ENCODE peak calls at places on chromosomes 7 and 10, in five cellular contexts. N, H, C, Y and O are unnamed samples.

GRCh38 chr7:135562720-135563119 is 5.0 kb downstream of the NUP205 start:
- DNase-seq in Y (no peak), N (no peak), C (no peak), H (no peak), O (no peak)

GRCh38 chr7:102055181-102055976 is 231.3 kb upstream of the SH2B2 start:
- DNase-seq in N (no peak), H (no peak), Y (no peak), C (no peak), O (no peak)

GRCh38 chr10:35606423-35606822 is 1.3 kb downstream of the GJD4 start:
- DNase-seq in Y (no peak), N (no peak), H (peak), C (no peak), O (no peak)

GRCh38 chr10:33331020-33331557 is 3.4 kb downstream of the NRP1 start:
- DNase-seq in C (no peak), Y (no peak), H (no peak), N (no peak), O (no peak)

GRCh38 chr10:24952146-24952700 is at the start of gene PRTFDC1:
- DNase-seq in H (no peak), C (peak), N (no peak), Y (peak), O (no peak)

GRCh38 chr10:110344622-110345021 is 39.9 kb upstream of the SMNDC1 start:
- DNase-seq in N (no peak), Y (no peak), C (no peak), H (peak), O (no peak)

GRCh38 chr10:128036746-128037542 is 89.3 kb downstream of the MKI67 start:
- DNase-seq in H (peak), C (peak), Y (no peak), N (no peak), O (no peak)

GRCh38 chr7:26090927-26091519 is 61.0 kb upstream of the NFE2L3 start:
- DNase-seq in C (peak), H (peak), Y (no peak), N (peak), O (peak)

GRCh38 chr7:2792856-2793487 is 51.1 kb downstream of the GNA12 start:
- DNase-seq in N (no peak), C (no peak), H (no peak), Y (no peak), O (no peak)

GRCh38 chr10:121539757-121540156 is 58.5 kb downstream of the FGFR2 start:
- DNase-seq in N (no peak), C (no peak), Y (no peak), H (no peak), O (no peak)

GRCh38 chr10:88991161-88991899 is 732 bp downstream of the FAS start:
- DNase-seq in C (peak), N (no peak), Y (peak), H (peak), O (peak)

GRCh38 chr10:88995156-88995876 is 4.7 kb downstream of the FAS start:
- DNase-seq in H (no peak), Y (no peak), N (no peak), C (no peak), O (no peak)

GRCh38 chr10:88991900-88992237 is 1.3 kb downstream of the FAS start:
- DNase-seq in N (no peak), H (no peak), Y (no peak), C (no peak), O (peak)

GRCh38 chr10:88992945-88993537 is 2.4 kb downstream of the FAS start:
- DNase-seq in H (peak), N (no peak), Y (no peak), C (no peak), O (no peak)

GRCh38 chr10:88994034-88994433 is 3.4 kb downstream of the FAS start:
- DNase-seq in Y (no peak), H (peak), N (peak), C (no peak), O (no peak)
- H3K4me3 ChIP-seq in Y (no peak), H (peak), N (peak), C (no peak), O (peak)

GRCh38 chr7:141511370-141512335 is 39.6 kb upstream of the AGK start:
- DNase-seq in Y (peak), C (no peak), H (no peak), N (no peak), O (no peak)
- H3K4me3 ChIP-seq in Y (peak), C (no peak), H (no peak), N (no peak), O (no peak)

GRCh38 chr7:99102361-99102760 is 41.5 kb downstream of the SMURF1 start:
- DNase-seq in N (no peak), Y (no peak), H (no peak), C (no peak), O (no peak)
- H3K4me3 ChIP-seq in N (no peak), Y (no peak), H (no peak), C (no peak), O (no peak)

DNA sequence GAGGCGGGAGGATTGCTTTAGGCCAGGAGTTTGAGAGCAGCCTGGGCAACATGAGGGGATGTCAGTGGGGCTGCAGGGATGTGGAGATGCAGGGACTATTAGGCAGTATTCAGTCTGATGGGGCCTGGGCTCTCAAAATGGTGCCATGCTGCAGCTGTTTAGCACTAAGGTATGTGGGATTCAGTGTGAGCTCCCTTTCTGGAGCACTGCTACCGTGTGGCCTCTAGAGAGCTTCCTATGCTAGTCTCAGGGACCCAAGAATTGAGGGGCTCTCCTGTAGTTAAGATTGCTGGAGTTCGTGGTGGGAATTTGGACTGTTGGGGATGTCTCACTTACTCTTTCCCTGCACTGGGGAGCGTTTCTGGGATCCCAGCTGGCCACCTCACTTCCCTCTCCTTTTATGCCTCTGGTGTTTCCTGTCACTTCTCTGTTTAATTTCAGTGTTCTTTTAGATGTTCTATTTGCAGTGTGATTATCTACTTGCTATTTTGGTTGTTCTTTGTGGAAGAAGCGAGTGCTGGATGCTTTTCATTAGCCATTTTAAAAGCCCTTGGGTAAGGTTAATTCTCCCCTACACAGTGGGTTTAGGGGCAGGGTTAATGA is 23.4 kb downstream of the LSMEM1 start:
- DNase-seq in Y (no peak), H (no peak), C (no peak), N (no peak), O (no peak)
- H3K4me3 ChIP-seq in Y (no peak), H (no peak), C (no peak), N (no peak), O (no peak)

GRCh38 chr10:78971094-78971682 is 97.6 kb upstream of the ZMIZ1 start:
- DNase-seq in N (no peak), C (no peak), H (no peak), Y (no peak), O (no peak)

GRCh38 chr10:78972160-78972946 is 96.4 kb upstream of the ZMIZ1 start:
- DNase-seq in Y (peak), C (peak), N (no peak), H (peak), O (no peak)

GRCh38 chr10:78973901-78974408 is 94.8 kb upstream of the ZMIZ1 start:
- DNase-seq in C (peak), N (no peak), Y (no peak), H (peak), O (peak)

GRCh38 chr10:78974409-78975317 is 94.1 kb upstream of the ZMIZ1 start:
- DNase-seq in N (no peak), Y (peak), H (peak), C (peak), O (peak)

DNA sequence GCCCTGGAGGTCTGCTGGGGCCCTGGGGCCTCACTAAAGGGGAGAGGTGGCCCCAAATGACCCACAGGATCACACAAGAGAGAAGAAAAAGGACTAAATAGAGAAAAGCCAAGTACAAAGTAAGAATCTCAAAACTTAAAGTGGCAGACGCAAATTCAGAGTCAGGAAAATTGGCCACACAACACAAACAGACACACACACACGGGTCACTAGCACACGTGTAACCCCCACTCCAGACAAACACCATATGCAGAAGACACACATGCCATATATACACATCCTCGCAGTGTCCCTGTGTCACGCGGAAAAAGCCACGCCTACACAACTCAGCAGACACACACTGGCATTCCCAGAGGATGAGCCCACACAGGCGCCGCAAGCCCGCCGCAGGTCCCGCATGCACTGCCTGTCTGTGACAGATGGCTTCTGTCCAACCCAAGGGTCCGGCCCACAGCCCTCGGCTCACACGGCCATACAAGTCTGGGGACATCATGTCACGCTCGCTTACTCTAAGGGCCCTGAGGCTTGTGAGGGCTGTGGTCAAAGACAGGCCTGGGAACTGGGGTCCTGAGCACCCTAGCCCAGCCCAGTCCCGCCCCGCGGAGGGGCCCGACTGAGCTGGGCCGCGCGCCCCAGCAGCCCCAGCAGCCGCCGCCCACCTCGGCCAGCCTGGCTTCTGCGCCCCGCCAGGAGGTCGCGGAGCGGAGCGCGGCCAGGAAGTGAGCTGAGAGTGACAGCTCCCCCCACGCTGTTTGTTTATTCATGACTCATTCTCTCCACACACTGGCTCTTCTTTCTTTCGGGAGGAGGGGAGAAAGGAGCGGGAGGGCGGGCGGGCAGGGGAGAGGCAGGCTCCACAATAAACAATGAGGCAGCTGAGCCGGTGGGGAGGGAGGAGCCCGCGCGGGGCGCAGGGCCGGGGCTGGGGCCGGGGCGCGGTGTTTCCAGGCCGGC is 95.5 kb upstream of the ZMIZ1 start:
- DNase-seq in N (peak), Y (peak), H (peak), C (peak), O (peak)
- H3K4me3 ChIP-seq in N (peak), Y (peak), H (peak), C (peak), O (peak)

DNA sequence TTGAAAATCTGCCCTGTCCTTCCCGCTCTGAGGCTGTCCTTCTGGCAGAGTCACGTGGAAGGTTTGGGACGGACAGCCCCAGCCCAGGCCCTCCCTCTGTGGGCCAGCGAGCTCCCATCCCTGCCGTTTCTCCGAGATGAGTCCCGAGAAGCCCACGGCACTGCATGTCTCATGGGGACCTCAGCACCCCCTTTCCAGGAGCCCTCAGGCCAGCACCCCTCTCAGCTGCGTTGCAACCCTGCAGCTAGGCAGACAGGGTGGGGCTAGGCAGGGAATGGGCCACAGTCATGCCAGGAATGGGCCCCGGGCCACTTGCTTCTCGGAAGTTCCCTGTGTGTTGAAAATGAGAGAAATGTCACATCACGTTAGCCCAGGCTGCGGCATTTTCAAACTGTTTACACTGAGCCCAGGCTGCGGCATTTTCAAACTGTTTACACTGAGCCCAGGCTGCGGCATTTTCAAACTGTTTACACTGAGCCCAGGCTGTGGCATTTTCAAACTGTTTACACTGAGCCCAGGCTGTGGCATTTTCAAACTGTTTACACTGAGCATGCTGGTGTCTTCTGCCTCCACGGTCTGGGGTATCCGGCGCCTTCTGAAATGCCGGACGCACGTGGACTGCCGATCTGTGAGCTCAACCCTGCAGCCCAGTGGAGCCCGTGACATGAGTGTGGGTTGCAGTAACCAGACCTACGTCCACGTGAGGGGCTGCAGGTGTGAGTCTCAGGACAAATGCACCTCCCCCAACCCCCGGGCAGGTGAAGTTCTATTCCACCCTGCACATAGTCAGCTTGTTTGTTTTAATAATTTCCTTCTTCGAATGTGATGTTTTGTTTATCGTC is 42.6 kb downstream of the FAM20C start:
- DNase-seq in H (no peak), N (no peak), Y (peak), C (peak), O (no peak)
- H3K4me3 ChIP-seq in H (no peak), N (no peak), Y (peak), C (no peak), O (no peak)

DNA sequence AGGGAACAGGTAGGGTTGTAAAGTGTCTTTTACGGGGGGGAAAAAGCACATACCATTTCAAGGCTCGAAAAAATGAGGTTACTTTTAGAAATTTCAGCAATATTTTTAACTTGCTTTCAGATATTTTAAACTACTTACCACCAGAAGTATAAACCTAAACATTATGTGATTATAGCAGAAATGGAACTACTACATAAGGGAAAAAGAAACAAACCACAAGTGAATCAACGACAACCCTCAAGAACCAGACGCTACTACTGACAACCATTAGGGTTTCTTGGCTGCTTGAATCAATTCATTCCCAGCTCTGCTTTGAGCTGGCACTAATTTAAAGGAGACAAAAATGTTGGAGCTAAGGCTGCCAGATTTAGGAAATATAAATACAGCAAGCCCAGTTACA is 80.1 kb downstream of the ZFAND4 start:
- DNase-seq in H (no peak), Y (no peak), N (no peak), C (no peak), O (no peak)
- H3K4me3 ChIP-seq in H (no peak), Y (no peak), N (peak), C (no peak), O (peak)